ENCODE peak calls at places on chromosomes 12 and 14, in five cellular contexts. A is stimulated activated CD4-positive, alpha-beta T cell treated with anti-CD3 and anti-CD28 coated beads, Interleukin-2, amount 100 ng/mL, for 48 hours; Q is ascending aorta; K is cerebellar cortex; X is stromal cell of bone marrow. W is an unnamed sample.

GRCh38 chr14:102951034-102951433 is 28.6 kb downstream of the AMN start:
- DNase-seq in K (no peak), Q (no peak), A (no peak), X (no peak), W (no peak)

GRCh38 chr12:102484017-102484731 is 3.8 kb upstream of the IGF1 start:
- DNase-seq in X (peak; percentile 82), A (peak; percentile 52), Q (no peak), K (peak; percentile 53), W (no peak)

GRCh38 chr12:23611320-23611719 is 338.1 kb downstream of the SOX5 start:
- DNase-seq in A (no peak), Q (no peak), X (peak; percentile 2), K (no peak), W (no peak)

GRCh38 chr12:49092086-49092815 is 2.4 kb downstream of the DHH start:
- DNase-seq in Q (no peak), K (peak; percentile 62), A (peak; percentile 43), X (no peak), W (no peak)

GRCh38 chr12:62249419-62249818 is 10.8 kb upstream of the USP15 start:
- DNase-seq in X (no peak), Q (no peak), K (no peak), A (no peak), W (no peak)

GRCh38 chr14:55373784-55374725 is 37.6 kb downstream of the ATG14 start:
- DNase-seq in A (no peak), Q (no peak), K (no peak), X (peak; percentile 21), W (no peak)

GRCh38 chr12:76551482-76551888 is 8.1 kb downstream of the OSBPL8 start:
- DNase-seq in K (no peak), Q (no peak), A (no peak), X (no peak), W (no peak)

GRCh38 chr14:89337912-89338311 is 79.1 kb downstream of the FOXN3 start:
- DNase-seq in X (no peak), K (no peak), Q (no peak), A (no peak), W (no peak)

GRCh38 chr12:109744026-109744425 is 30.4 kb downstream of the FAM222A start:
- DNase-seq in X (no peak), Q (no peak), A (no peak), K (no peak), W (no peak)

GRCh38 chr12:27179399-27180214 is 64.5 kb upstream of the STK38L start:
- DNase-seq in K (peak; percentile 52), A (peak; percentile 14), X (peak; percentile 81), Q (no peak), W (no peak)

GRCh38 chr12:39972119-39972518 is 133.8 kb downstream of the SLC2A13 start:
- DNase-seq in K (no peak), X (peak; percentile 13), A (no peak), Q (no peak), W (no peak)

GRCh38 chr14:102805454-102805891 is 28.2 kb downstream of the TRAF3 start:
- DNase-seq in A (peak; percentile 48), Q (no peak), K (no peak), X (peak; percentile 31), W (no peak)

GRCh38 chr12:121476477-121476876 is 76.6 kb downstream of the RNF34 start:
- DNase-seq in K (no peak), X (no peak), Q (no peak), A (no peak), W (no peak)

GRCh38 chr14:58272589-58273372 is 25.6 kb upstream of the ARID4A start:
- DNase-seq in X (peak; percentile 6), K (peak; percentile 44), A (no peak), Q (no peak), W (no peak)

GRCh38 chr12:97142737-97143450 is 235.8 kb downstream of the NEDD1 start:
- DNase-seq in K (peak; percentile 5), Q (no peak), A (no peak), X (no peak), W (no peak)

GRCh38 chr12:60498656-60499055 is 902.8 kb downstream of the SLC16A7 start:
- DNase-seq in X (no peak), K (no peak), Q (no peak), A (no peak), W (no peak)

GRCh38 chr12:28175098-28175589 is 15.1 kb upstream of the CCDC91 start:
- DNase-seq in Q (no peak), K (no peak), A (no peak), X (no peak), W (no peak)

GRCh38 chr12:130916251-130916911 is 37.3 kb upstream of the ADGRD1 start:
- DNase-seq in A (peak; percentile 1), X (no peak), K (peak; percentile 70), Q (no peak), W (no peak)

GRCh38 chr12:58405363-58405762 is 464.0 kb downstream of the ATP23 start:
- DNase-seq in A (no peak), X (no peak), Q (no peak), K (no peak), W (no peak)

GRCh38 chr12:15830538-15830937 is 41.4 kb upstream of the EPS8 start:
- DNase-seq in K (no peak), A (no peak), X (no peak), Q (no peak), W (no peak)

GRCh38 chr14:82354126-82354525 is 820.5 kb upstream of the SEL1L start:
- DNase-seq in Q (no peak), A (no peak), X (no peak), K (no peak), W (no peak)

GRCh38 chr12:52692253-52692652 is 11.1 kb downstream of the KRT77 start:
- DNase-seq in A (no peak), X (no peak), K (no peak), Q (no peak), W (no peak)

GRCh38 chr12:401235-402126 is at the start of gene CCDC77:
- DNase-seq in Q (peak; percentile 65), K (peak; percentile 96), X (peak; percentile 86), A (peak; percentile 93), W (no peak)

GRCh38 chr12:14995583-14996425 is 23.0 kb downstream of the PDE6H start:
- DNase-seq in A (no peak), Q (no peak), K (peak; percentile 76), X (peak; percentile 43), W (no peak)

GRCh38 chr14:20476795-20477194 is 7.6 kb downstream of the PNP start:
- DNase-seq in K (no peak), X (no peak), Q (no peak), A (no peak), W (no peak)

GRCh38 chr14:81337073-81337472 is 63.1 kb downstream of the STON2 start:
- DNase-seq in A (no peak), Q (no peak), X (no peak), K (no peak), W (no peak)

GRCh38 chr14:28966416-28967233 is 200.0 kb downstream of the FOXG1 start:
- DNase-seq in X (no peak), Q (no peak), K (no peak), A (no peak), W (no peak)